ENCODE peak calls at places on chromosomes 1 and 21, in eight cellular contexts. B is hepatocyte, M is GM23338, G is MM.1S, L is neural progenitor cell, A is PC-3, Y is HCT116, I is SK-N-SH. O is an unnamed sample. For H3K27me3, the result is how much of the 10 kb centered on the place peaks cover.

GRCh38 chr1:21896652-21897532 is 40.2 kb downstream of the HSPG2 start:
- DNase-seq in M (peak), G (no peak), Y (no peak), B (peak), A (no peak), I (no peak), L (peak), O (peak)

GRCh38 chr1:4512622-4513021 is 141.8 kb upstream of the AJAP1 start:
- DNase-seq in I (no peak), B (peak), G (no peak), Y (no peak), M (no peak), A (no peak), L (no peak), O (no peak)

GRCh38 chr1:56654126-56654923 is 9.2 kb downstream of the PRKAA2 start:
- DNase-seq in I (no peak), M (no peak), G (no peak), A (no peak), Y (no peak), L (no peak), B (no peak), O (no peak)

GRCh38 chr1:206002833-206003532 is at the start of gene RAB7B:
- DNase-seq in L (no peak), A (peak), I (no peak), Y (no peak), M (no peak), B (peak), G (no peak), O (peak)

GRCh38 chr1:16078925-16079656 is 5.6 kb upstream of the FAM131C start:
- DNase-seq in I (peak), L (peak), Y (no peak), M (peak), B (peak), A (peak), G (peak), O (peak)

GRCh38 chr1:117565745-117566455 is 39.9 kb upstream of the TENT5C start:
- DNase-seq in I (peak), M (no peak), L (no peak), B (no peak), A (no peak), Y (no peak), G (no peak), O (no peak)

GRCh38 chr1:201190624-201191051 is at the start of gene IGFN1:
- DNase-seq in A (no peak), M (peak), G (no peak), Y (no peak), L (peak), B (no peak), I (peak), O (no peak)

GRCh38 chr1:83626603-83627002 is 372.3 kb downstream of the TTLL7 start:
- DNase-seq in A (no peak), M (no peak), I (no peak), L (no peak), B (no peak), Y (no peak), G (peak), O (no peak)

GRCh38 chr1:156772728-156773497 is 5.6 kb downstream of the PRCC start:
- DNase-seq in I (peak), B (no peak), M (no peak), Y (no peak), A (no peak), G (no peak), L (no peak), O (no peak)

GRCh38 chr1:110390096-110390495 is 730 bp downstream of the SLC16A4 start:
- DNase-seq in I (no peak), L (peak), A (no peak), G (no peak), M (peak), Y (no peak), B (peak), O (peak)

GRCh38 chr1:59156526-59157196 is 140.2 kb upstream of the FGGY start:
- DNase-seq in G (no peak), B (peak), L (peak), Y (peak), A (no peak), I (no peak), M (peak), O (peak)

GRCh38 chr1:55285849-55286248 is 70.7 kb upstream of the USP24 start:
- DNase-seq in A (peak), Y (peak), L (no peak), M (no peak), G (no peak), B (no peak), I (no peak), O (no peak)
- TF ChIP-seq EZH2phosphoT487 in A (no peak), Y (no peak), L (no peak), M (no peak), G (no peak), B (no peak), I (no peak), O (no peak)

DNA sequence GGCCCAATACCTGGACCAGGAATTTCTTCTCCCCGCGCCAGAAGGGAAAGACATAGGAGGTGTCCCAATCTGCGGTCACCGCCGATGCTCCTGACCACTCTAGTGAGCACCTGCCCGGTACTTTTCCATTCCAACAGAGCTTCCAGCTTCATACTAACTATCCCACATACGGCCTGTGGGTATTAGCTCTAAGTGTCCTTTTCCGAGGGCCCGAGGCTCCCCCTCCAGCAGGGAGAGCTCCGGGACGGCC is 2.6 kb upstream of the SIM2 start:
- DNase-seq in G (no peak), Y (no peak), L (peak), M (peak), B (no peak), A (no peak), I (no peak), O (no peak)
- H3K27me3 ChIP-seq in G (half or more), Y (under half), L (half or more), M (half or more), B (half or more), A (under half), I (half or more), O (half or more)

GRCh38 chr1:115670476-115671175 is 28.9 kb downstream of the VANGL1 start:
- DNase-seq in Y (no peak), L (no peak), G (no peak), M (no peak), B (no peak), I (no peak), A (peak), O (no peak)
- TF ChIP-seq EZH2phosphoT487 in Y (no peak), L (no peak), G (no peak), M (no peak), B (no peak), I (no peak), A (no peak), O (no peak)

DNA sequence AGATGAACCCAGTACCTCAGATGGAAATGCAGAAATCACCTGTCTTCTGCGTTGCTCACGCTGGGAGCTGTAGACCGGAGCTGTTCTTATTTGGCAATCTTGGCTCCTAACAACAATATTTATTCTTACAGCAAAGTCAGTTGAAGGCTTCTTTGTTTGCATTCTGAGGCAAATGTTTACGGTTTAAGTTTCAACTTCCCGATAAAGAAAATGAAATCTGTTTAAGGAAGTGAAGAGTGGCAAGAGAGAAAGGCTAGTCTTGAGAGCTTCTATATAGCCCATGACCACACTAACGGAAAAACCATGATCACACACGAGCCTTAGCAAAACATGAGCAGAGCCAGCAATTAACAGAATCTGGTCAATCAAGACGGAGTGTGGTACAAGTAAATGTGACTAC is 122.6 kb upstream of the ZNHIT6 start:
- DNase-seq in G (no peak), L (no peak), B (no peak), I (no peak), M (no peak), Y (no peak), A (no peak), O (no peak)
- H3K27me3 ChIP-seq in G (under half), L (under half), B (under half), I (under half), M (under half), Y (under half), A (under half), O (under half)

GRCh38 chr1:109241344-109241743 is 8.0 kb upstream of the CELSR2 start:
- DNase-seq in M (peak), B (no peak), Y (no peak), G (no peak), L (no peak), A (no peak), I (no peak), O (peak)

GRCh38 chr1:109243221-109243620 is 6.1 kb upstream of the CELSR2 start:
- DNase-seq in L (no peak), Y (no peak), A (no peak), I (no peak), B (no peak), M (no peak), G (no peak), O (no peak)

GRCh38 chr1:109242387-109242786 is 7.0 kb upstream of the CELSR2 start:
- DNase-seq in G (no peak), L (no peak), I (no peak), B (no peak), M (no peak), Y (no peak), A (no peak), O (peak)

GRCh38 chr1:109240158-109241152 is 8.9 kb upstream of the CELSR2 start:
- DNase-seq in M (peak), G (peak), B (no peak), Y (no peak), I (peak), L (peak), A (peak), O (peak)

GRCh38 chr1:109241841-109242301 is 7.5 kb upstream of the CELSR2 start:
- DNase-seq in G (no peak), L (no peak), Y (no peak), I (no peak), B (no peak), M (no peak), A (no peak), O (peak)
- TF ChIP-seq EZH2phosphoT487 in G (no peak), L (no peak), Y (no peak), I (no peak), B (no peak), M (no peak), A (no peak), O (no peak)